ENCODE peak calls at places on chromosomes 4 and X, in four cellular contexts. X is endodermal cell; C is CD8-positive, alpha-beta T cell; D is transverse colon. J is an unnamed sample. For H3K9me3, the result is how much of the 10 kb centered on the place peaks cover.

GRCh38 chr4:38856524-38857337 is at the start of gene TLR6:
- DNase-seq in X (peak), C (peak), D (peak), J (no peak)

GRCh38 chr4:86487738-86488137 is 106.4 kb upstream of the PTPN13 start:
- DNase-seq in X (no peak), C (no peak), D (no peak), J (no peak)

GRCh38 chr4:22492987-22493386 is 22.9 kb downstream of the ADGRA3 start:
- DNase-seq in X (no peak), C (no peak), D (no peak), J (no peak)

GRCh38 chrX:45762699-45763647 is 562.3 kb upstream of the DIPK2B start:
- DNase-seq in X (no peak), C (no peak), D (no peak), J (no peak)

GRCh38 chr4:176188654-176189053 is 6.7 kb downstream of the SPATA4 start:
- DNase-seq in X (no peak), C (no peak), D (no peak), J (no peak)

GRCh38 chr4:116427666-116428065 is 657.7 kb downstream of the TRAM1L1 start:
- DNase-seq in X (no peak), C (no peak), D (no peak), J (no peak)

GRCh38 chr4:82248903-82249632 is 124.7 kb downstream of the HNRNPD start:
- DNase-seq in X (no peak), C (no peak), D (no peak), J (no peak)

GRCh38 chr4:173168396-173169177 is at the start of gene GALNT7:
- DNase-seq in X (peak), C (peak), D (peak), J (no peak)

GRCh38 chrX:19627081-19627480 is 111.8 kb upstream of the MAP3K15 start:
- DNase-seq in X (no peak), C (no peak), D (no peak), J (peak)

GRCh38 chrX:129781134-129782014 is 1.6 kb downstream of the SASH3 start:
- DNase-seq in X (peak), C (peak), D (peak), J (peak)

GRCh38 chr4:167230744-167231143 is 3.5 kb downstream of the SPOCK3 start:
- DNase-seq in X (no peak), C (no peak), D (no peak), J (no peak)

GRCh38 chr4:83910693-83911092 is 374.8 kb downstream of the GPAT3 start:
- DNase-seq in X (no peak), C (no peak), D (no peak), J (no peak)

GRCh38 chrX:133402042-133402453 is 13.2 kb downstream of the GPC4 start:
- DNase-seq in X (no peak), C (no peak), D (no peak), J (no peak)

GRCh38 chr4:107648178-107648991 is 71.6 kb downstream of the PAPSS1 start:
- DNase-seq in X (no peak), C (no peak), D (no peak), J (no peak)

GRCh38 chr4:42488554-42488953 is 91.3 kb downstream of the SHISA3 start:
- DNase-seq in X (no peak), C (no peak), D (no peak), J (no peak)

GRCh38 chr4:100189820-100190642 is at the start of gene DDIT4L:
- DNase-seq in X (peak), C (no peak), D (peak), J (peak)

GRCh38 chr4:153822316-153822715 is 33.4 kb upstream of the SFRP2 start:
- DNase-seq in X (no peak), C (no peak), D (no peak), J (no peak)

GRCh38 chr4:7134737-7135388 is 57.5 kb upstream of the SORCS2 start:
- DNase-seq in X (no peak), C (no peak), D (peak), J (peak)

GRCh38 chr4:140150636-140150885 is 3.4 kb downstream of the MAML3 start:
- DNase-seq in X (no peak), C (no peak), D (peak), J (peak)

GRCh38 chr4:161573836-161574235 is 590.0 kb downstream of the FSTL5 start:
- DNase-seq in X (no peak), C (no peak), D (no peak), J (no peak)

GRCh38 chrX:83535417-83536244 is 27.5 kb downstream of the POU3F4 start:
- DNase-seq in X (no peak), C (no peak), D (no peak), J (no peak)

GRCh38 chr4:10034612-10035104 is 13.4 kb upstream of the SLC2A9 start:
- DNase-seq in X (no peak), C (no peak), D (no peak), J (peak)

GRCh38 chrX:10582945-10583344 is 37.4 kb downstream of the MID1 start:
- DNase-seq in X (no peak), C (no peak), D (no peak), J (no peak)

GRCh38 chr4:3489451-3489962 is 26.4 kb downstream of the DOK7 start:
- DNase-seq in X (no peak), C (no peak), D (no peak), J (no peak)

GRCh38 chr4:156756118-156756517 is 215.5 kb downstream of the PDGFC start:
- DNase-seq in X (no peak), C (no peak), D (no peak), J (no peak)

GRCh38 chr4:33160126-33160525 is 2440.0 kb downstream of the PCDH7 start:
- DNase-seq in X (peak), C (no peak), D (no peak), J (no peak)

GRCh38 chr4:114187592-114187991 is 208.1 kb upstream of the ARSJ start:
- DNase-seq in X (no peak), C (no peak), D (no peak), J (no peak)

GRCh38 chr4:137530176-137530575 is 2.1 kb downstream of the PCDH18 start:
- DNase-seq in X (no peak), C (no peak), D (no peak), J (peak)

GRCh38 chr4:16916719-16917337 is 18.4 kb upstream of the LDB2 start:
- DNase-seq in X (peak), C (peak), D (peak), J (no peak)

GRCh38 chrX:2828404-2829065 is at the start of gene GYG2:
- DNase-seq in X (peak), C (no peak), D (peak), J (no peak)

GRCh38 chr4:3514221-3514780 is 17.9 kb downstream of the LRPAP1 start:
- DNase-seq in X (no peak), C (no peak), D (no peak), J (no peak)

GRCh38 chrX:123085311-123085940 is 98.7 kb upstream of the GRIA3 start:
- DNase-seq in X (no peak), C (no peak), D (no peak), J (no peak)

GRCh38 chrX:20412871-20413486 is 146.3 kb upstream of the RPS6KA3 start:
- DNase-seq in X (no peak), C (peak), D (peak), J (peak)

GRCh38 chr4:170025523-170026252 is 507 bp downstream of the MFAP3L start:
- DNase-seq in X (peak), C (no peak), D (peak), J (peak)

GRCh38 chr4:169410839-169411770 is 140.3 kb upstream of the SH3RF1 start:
- DNase-seq in X (peak), C (peak), D (peak), J (peak)

GRCh38 chr4:164748375-164748774 is 5.6 kb upstream of the SMIM31 start:
- DNase-seq in X (no peak), C (no peak), D (no peak), J (no peak)

GRCh38 chrX:71492086-71493065 is 40.5 kb upstream of the OGT start:
- DNase-seq in X (no peak), C (peak), D (peak), J (peak)

GRCh38 chr4:184451726-184452125 is 22.6 kb downstream of the IRF2 start:
- DNase-seq in X (no peak), C (no peak), D (no peak), J (no peak)

GRCh38 chr4:184457530-184458249 is 16.7 kb downstream of the IRF2 start:
- DNase-seq in X (peak), C (no peak), D (peak), J (no peak)

GRCh38 chr4:184453402-184454160 is 20.8 kb downstream of the IRF2 start:
- DNase-seq in X (peak), C (no peak), D (peak), J (peak)

GRCh38 chr4:184456337-184456736 is 18.0 kb downstream of the IRF2 start:
- DNase-seq in X (peak), C (no peak), D (no peak), J (no peak)

DNA sequence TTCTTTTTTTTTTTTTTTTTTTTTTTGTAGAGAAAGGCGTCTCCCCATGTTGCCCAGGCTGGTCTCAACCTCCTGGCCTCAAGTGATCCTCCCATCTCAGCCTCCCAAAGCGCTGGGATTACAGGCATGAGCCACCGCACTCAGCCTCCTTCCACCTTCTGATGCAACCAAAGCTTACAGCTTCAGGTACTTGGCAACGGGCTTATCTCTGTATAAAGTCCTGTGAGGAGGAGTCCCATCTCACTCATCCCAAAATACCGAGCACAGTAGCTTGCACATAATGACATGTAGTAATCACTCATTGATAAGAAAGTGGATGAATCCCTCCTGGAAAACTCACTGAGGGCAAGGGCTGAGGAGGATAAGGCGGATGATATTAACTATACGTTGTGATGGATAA is 19.1 kb downstream of the IRF2 start:
- DNase-seq in X (no peak), C (no peak), D (no peak), J (no peak)
- H3K27ac ChIP-seq in X (no peak), C (no peak), D (no peak), J (no peak)

GRCh38 chrX:47722260-47722659 is 63.3 kb upstream of the UXT start:
- DNase-seq in X (no peak), C (no peak), D (no peak), J (no peak)

GRCh38 chrX:47723083-47723482 is 64.1 kb upstream of the UXT start:
- DNase-seq in X (no peak), C (no peak), D (no peak), J (no peak)

GRCh38 chrX:47723689-47724088 is 64.7 kb upstream of the UXT start:
- DNase-seq in X (peak), C (peak), D (no peak), J (no peak)
- TF ChIP-seq CTCF in X (peak), C (no peak), D (no peak), J (no peak)

DNA sequence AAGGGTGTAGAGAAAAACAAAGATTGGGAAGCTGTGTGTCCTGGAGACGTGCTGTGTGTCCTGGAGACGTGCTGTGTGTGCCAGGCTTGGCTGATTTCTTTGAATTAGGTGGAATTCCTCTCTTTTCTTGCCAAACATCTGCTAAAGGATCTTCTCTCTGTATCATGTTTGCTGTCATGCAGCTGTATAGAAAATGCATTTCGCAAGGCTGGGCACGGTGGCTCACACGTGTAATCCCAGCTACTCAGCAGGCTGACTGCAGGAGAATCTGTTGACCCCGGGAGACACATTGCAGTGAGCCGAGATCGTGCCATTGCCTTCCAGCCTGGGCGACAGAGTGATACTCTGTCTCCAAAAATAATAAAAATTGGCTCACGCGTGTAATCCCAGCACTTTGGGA is 187.0 kb downstream of the CRLF2 start:
- DNase-seq in X (no peak), C (no peak), D (no peak), J (no peak)
- H3K9me3 ChIP-seq in X (under half), C (under half), D (under half), J (under half)

GRCh38 chrX:15751160-15751819 is 13.2 kb downstream of the CA5B start:
- DNase-seq in X (no peak), C (no peak), D (no peak), J (no peak)
- H3K27ac ChIP-seq in X (no peak), C (peak), D (peak), J (peak)

GRCh38 chr4:186669159-186669720 is 54.4 kb downstream of the FAT1 start:
- DNase-seq in X (peak), C (no peak), D (no peak), J (no peak)
- TF ChIP-seq CTCF in X (peak), C (no peak), D (peak), J (no peak)

GRCh38 chr4:136342666-136343065 is 1189.6 kb downstream of the PCDH18 start:
- DNase-seq in X (no peak), C (no peak), D (no peak), J (no peak)
- H3K9me3 ChIP-seq in X (under half), C (under half), D (under half), J (under half)

GRCh38 chr4:76448211-76448610 is 13.2 kb downstream of the SHROOM3 start:
- DNase-seq in X (no peak), C (no peak), D (no peak), J (no peak)

GRCh38 chr4:76453232-76453631 is 18.2 kb downstream of the SHROOM3 start:
- DNase-seq in X (no peak), C (no peak), D (no peak), J (no peak)

GRCh38 chr4:76449362-76449767 is 14.3 kb downstream of the SHROOM3 start:
- DNase-seq in X (no peak), C (no peak), D (no peak), J (no peak)

GRCh38 chr4:76447326-76447954 is 12.4 kb downstream of the SHROOM3 start:
- DNase-seq in X (no peak), C (no peak), D (no peak), J (no peak)

GRCh38 chr4:76449824-76450223 is 14.8 kb downstream of the SHROOM3 start:
- DNase-seq in X (no peak), C (no peak), D (no peak), J (no peak)
- H3K27ac ChIP-seq in X (peak), C (no peak), D (no peak), J (no peak)

GRCh38 chr4:186104895-186105720 is 604 bp downstream of the FAM149A start:
- DNase-seq in X (peak), C (no peak), D (peak), J (no peak)
- TF ChIP-seq CTCF in X (peak), C (no peak), D (no peak), J (no peak)

J was measured in gastrocnemius medialis.